ENCODE peak calls at places on chromosome 5, in nine cellular contexts. T is lower lobe of right lung, U is A549, H is adrenal gland, O is right lobe of liver, I is tibial nerve, N is body of pancreas, C is upper lobe of right lung, A is mammary epithelial cell. G is an unnamed sample.

GRCh38 chr5:146089287-146089686 is 16.1 kb downstream of the PLAC8L1 start:
- DNase-seq in T (no peak), U (no peak), H (no peak), O (no peak), I (no peak), N (no peak), C (no peak), A (no peak), G (no peak)

GRCh38 chr5:14444988-14445387 is 136.6 kb upstream of the OTULINL start:
- DNase-seq in T (no peak), U (no peak), H (no peak), O (no peak), I (no peak), N (no peak), C (no peak), A (peak; percentile 36), G (no peak)

GRCh38 chr5:140986117-140986521 is 19.8 kb downstream of the PCDHAC2 start:
- DNase-seq in T (no peak), U (no peak), H (no peak), O (no peak), I (no peak), N (no peak), C (no peak), A (no peak), G (no peak)

GRCh38 chr5:133819977-133820471 is 148.4 kb downstream of the C5orf15 start:
- DNase-seq in T (no peak), U (no peak), H (no peak), O (no peak), I (no peak), N (no peak), C (no peak), A (no peak), G (no peak)

GRCh38 chr5:10393491-10393890 is 40.0 kb downstream of the MARCHF6 start:
- DNase-seq in T (no peak), U (no peak), H (no peak), O (no peak), I (no peak), N (no peak), C (no peak), A (no peak), G (no peak)

GRCh38 chr5:145668714-145669113 is 166.4 kb downstream of the PRELID2 start:
- DNase-seq in T (no peak), U (no peak), H (no peak), O (no peak), I (no peak), N (no peak), C (no peak), A (no peak), G (no peak)

GRCh38 chr5:139982157-139982974 is 60.7 kb downstream of the NRG2 start:
- DNase-seq in T (no peak), U (no peak), H (peak; percentile 53), O (no peak), I (peak; percentile 25), N (peak; percentile 25), C (no peak), A (peak; percentile 34), G (peak; percentile 64)

GRCh38 chr5:2549902-2550301 is 201.6 kb downstream of the IRX2 start:
- DNase-seq in T (no peak), U (no peak), H (no peak), O (no peak), I (no peak), N (no peak), C (no peak), A (no peak), G (no peak)

GRCh38 chr5:35269006-35269405 is 38.7 kb upstream of the PRLR start:
- DNase-seq in T (no peak), U (no peak), H (peak; percentile 17), O (no peak), I (no peak), N (no peak), C (no peak), A (no peak), G (no peak)

GRCh38 chr5:135034963-135035677 is 1.1 kb upstream of the PITX1 start:
- DNase-seq in T (peak; percentile 24), U (no peak), H (no peak), O (no peak), I (no peak), N (no peak), C (no peak), A (no peak), G (no peak)

GRCh38 chr5:6262651-6263363 is 115.5 kb downstream of the MED10 start:
- DNase-seq in T (no peak), U (no peak), H (no peak), O (no peak), I (no peak), N (no peak), C (no peak), A (no peak), G (no peak)

GRCh38 chr5:138498381-138498780 is 33.1 kb downstream of the EGR1 start:
- DNase-seq in T (no peak), U (no peak), H (no peak), O (no peak), I (no peak), N (no peak), C (no peak), A (no peak), G (no peak)

GRCh38 chr5:139759219-139759721 is 36.3 kb upstream of the PSD2 start:
- DNase-seq in T (no peak), U (no peak), H (peak; percentile 90), O (no peak), I (no peak), N (peak; percentile 46), C (no peak), A (no peak), G (no peak)

GRCh38 chr5:14491505-14491904 is 90.1 kb upstream of the OTULINL start:
- DNase-seq in T (no peak), U (no peak), H (no peak), O (no peak), I (peak; percentile 60), N (no peak), C (no peak), A (no peak), G (no peak)

GRCh38 chr5:88269222-88269771 is 652 bp upstream of the TMEM161B start:
- DNase-seq in T (no peak), U (peak; percentile 3), H (peak; percentile 10), O (no peak), I (no peak), N (peak; percentile 32), C (no peak), A (peak; percentile 54), G (peak; percentile 16)

GRCh38 chr5:67578011-67578410 is 381.4 kb upstream of the CD180 start:
- DNase-seq in T (no peak), U (no peak), H (no peak), O (no peak), I (no peak), N (no peak), C (no peak), A (no peak), G (no peak)

GRCh38 chr5:55902696-55903095 is 51.5 kb downstream of the IL31RA start:
- DNase-seq in T (no peak), U (no peak), H (no peak), O (no peak), I (no peak), N (no peak), C (no peak), A (no peak), G (no peak)

GRCh38 chr5:1476967-1477310 is 31.7 kb upstream of the SLC6A3 start:
- DNase-seq in T (no peak), U (no peak), H (no peak), O (no peak), I (no peak), N (no peak), C (peak; percentile 55), A (no peak), G (no peak)

GRCh38 chr5:172866378-172866777 is 32.3 kb downstream of the ERGIC1 start:
- DNase-seq in T (no peak), U (no peak), H (no peak), O (no peak), I (no peak), N (no peak), C (no peak), A (no peak), G (no peak)
- H3K4me1 ChIP-seq in T (peaks cover 79% of the 10 kb centered on the region), U (peaks cover 98% of the 10 kb centered on the region), H (peaks cover 89% of the 10 kb centered on the region), O (peaks cover 61% of the 10 kb centered on the region), I (peaks cover 54% of the 10 kb centered on the region), N (peaks cover 64% of the 10 kb centered on the region), C (peaks cover 66% of the 10 kb centered on the region), A (peaks cover 46% of the 10 kb centered on the region), G (peaks cover 31% of the 10 kb centered on the region)

GRCh38 chr5:102036927-102037326 is 259.2 kb downstream of the SLCO4C1 start:
- DNase-seq in T (no peak), U (no peak), H (no peak), O (no peak), I (no peak), N (no peak), C (no peak), A (no peak), G (no peak)
- H3K4me1 ChIP-seq in T (no peaks in the 10 kb centered on the region), U (no peaks in the 10 kb centered on the region), H (no peaks in the 10 kb centered on the region), O (no peaks in the 10 kb centered on the region), I (no peaks in the 10 kb centered on the region), N (no peaks in the 10 kb centered on the region), C (no peaks in the 10 kb centered on the region), A (no peaks in the 10 kb centered on the region), G (no peaks in the 10 kb centered on the region)

DNA sequence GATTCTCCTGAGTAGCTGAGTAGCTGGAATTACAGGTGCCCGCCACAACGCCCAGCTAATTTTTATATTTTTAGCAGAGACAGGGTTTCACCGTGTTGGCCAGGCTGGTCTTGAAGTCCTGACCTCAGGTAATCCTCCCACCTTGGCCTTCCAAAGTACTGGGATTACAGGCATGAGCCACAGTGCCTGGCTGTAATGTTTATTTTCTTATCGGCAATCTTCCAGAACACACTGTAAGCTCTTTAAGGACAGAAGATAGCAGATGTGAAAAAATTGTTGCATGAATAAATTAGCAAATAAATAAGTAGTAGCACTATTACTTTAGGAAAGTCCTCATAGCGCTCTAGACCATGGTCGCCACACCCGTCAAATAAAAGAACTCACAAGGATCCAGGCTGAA is 100.5 kb downstream of the ENC1 start:
- DNase-seq in T (no peak), U (no peak), H (no peak), O (no peak), I (no peak), N (peak; percentile 53), C (no peak), A (no peak), G (no peak)
- H3K4me1 ChIP-seq in T (peaks cover 29% of the 10 kb centered on the region), U (peaks cover 57% of the 10 kb centered on the region), H (no peaks in the 10 kb centered on the region), O (peaks cover 41% of the 10 kb centered on the region), I (peaks cover 6% of the 10 kb centered on the region), N (peaks cover 54% of the 10 kb centered on the region), C (peaks cover 14% of the 10 kb centered on the region), A (peaks cover 44% of the 10 kb centered on the region), G (peaks cover 3% of the 10 kb centered on the region)

DNA sequence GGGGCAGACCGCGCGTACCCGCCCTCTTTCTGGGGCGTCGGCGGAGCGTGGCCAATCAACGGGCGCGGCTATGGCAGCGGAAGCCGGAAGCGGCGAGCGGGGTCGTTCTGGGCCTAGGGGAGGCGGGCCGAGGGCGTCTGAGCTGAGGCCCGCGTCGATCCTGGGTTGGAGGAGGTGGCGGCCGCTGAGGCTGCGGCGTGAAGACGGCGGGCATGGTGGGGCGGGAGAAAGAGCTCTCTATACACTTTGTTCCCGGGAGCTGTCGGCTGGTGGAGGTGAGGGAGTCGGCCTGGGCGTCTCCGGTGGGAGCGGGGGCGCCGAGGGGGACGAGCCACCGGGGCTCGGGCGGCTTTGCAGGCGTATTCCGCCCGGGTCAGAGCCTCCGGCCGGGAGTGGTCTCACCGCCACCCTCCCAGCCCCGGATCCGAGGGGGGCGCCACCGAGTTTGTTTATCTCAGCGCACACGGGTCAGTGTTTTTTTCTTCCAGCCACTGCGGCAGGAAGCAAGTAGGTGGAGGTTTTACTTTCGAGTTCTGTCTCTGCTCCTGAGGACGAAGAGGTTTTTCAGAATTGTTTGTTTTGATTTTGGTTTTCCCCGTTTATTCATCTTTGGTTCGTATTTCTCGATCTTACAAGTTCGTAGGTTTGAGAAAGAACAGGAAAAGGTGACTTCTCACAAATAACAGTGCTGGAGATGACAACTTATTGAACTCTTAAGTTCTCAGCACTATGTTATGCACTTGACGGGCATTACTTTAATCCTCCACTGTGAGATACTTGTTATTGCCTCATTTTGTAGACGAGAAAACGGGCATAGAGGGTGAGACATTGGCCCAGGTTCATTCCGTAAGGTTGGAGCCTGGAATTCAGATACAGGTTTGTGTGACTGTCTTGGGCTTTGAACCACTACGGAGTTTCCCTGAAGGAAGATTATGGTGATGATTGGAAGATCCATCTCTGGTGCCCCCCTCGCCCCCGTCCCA is at the start of gene MAT2B:
- DNase-seq in T (peak; percentile 97), U (peak; percentile 89), H (peak; percentile 95), O (peak; percentile 98), I (peak; percentile 90), N (peak; percentile 96), C (peak; percentile 98), A (peak; percentile 95), G (peak; percentile 99)
- H3K4me1 ChIP-seq in T (peaks cover 57% of the 10 kb centered on the region), U (peaks cover 38% of the 10 kb centered on the region), H (peaks cover 64% of the 10 kb centered on the region), O (peaks cover 38% of the 10 kb centered on the region), I (peaks cover 26% of the 10 kb centered on the region), N (peaks cover 50% of the 10 kb centered on the region), C (peaks cover 33% of the 10 kb centered on the region), A (peaks cover 14% of the 10 kb centered on the region), G (peaks cover 2% of the 10 kb centered on the region)